ENCODE peak calls at places on chromosome 5, in five cellular contexts. X, V, T, K and E are unnamed samples. For H3K4me1, the result is how much of the 10 kb centered on the place peaks cover.

GRCh38 chr5:174317261-174317894 is 271.9 kb downstream of the NSG2 start:
- DNase-seq in X (no peak), V (no peak), T (peak), K (no peak), E (no peak)

GRCh38 chr5:149113669-149114068 is 27.6 kb upstream of the ABLIM3 start:
- DNase-seq in X (no peak), V (no peak), T (no peak), K (no peak), E (no peak)

GRCh38 chr5:148561712-148562365 is 92.5 kb downstream of the HTR4 start:
- DNase-seq in X (no peak), V (no peak), T (peak), K (no peak), E (no peak)

GRCh38 chr5:69312459-69313160 is 20.0 kb downstream of the CCDC125 start:
- DNase-seq in X (no peak), V (no peak), T (no peak), K (no peak), E (no peak)

GRCh38 chr5:132485641-132486317 is 4.8 kb downstream of the IRF1 start:
- DNase-seq in X (no peak), V (no peak), T (no peak), K (no peak), E (peak)

GRCh38 chr5:78008356-78008967 is 232.3 kb upstream of the TBCA start:
- DNase-seq in X (no peak), V (peak), T (peak), K (no peak), E (no peak)

GRCh38 chr5:146001544-146002185 is 65.3 kb downstream of the SH3RF2 start:
- DNase-seq in X (no peak), V (no peak), T (no peak), K (no peak), E (no peak)

GRCh38 chr5:80937591-80937990 is 22.6 kb upstream of the RASGRF2 start:
- DNase-seq in X (no peak), V (no peak), T (no peak), K (no peak), E (no peak)

GRCh38 chr5:58201922-58202648 is 257.8 kb downstream of the PLK2 start:
- DNase-seq in X (no peak), V (no peak), T (no peak), K (no peak), E (no peak)

DNA sequence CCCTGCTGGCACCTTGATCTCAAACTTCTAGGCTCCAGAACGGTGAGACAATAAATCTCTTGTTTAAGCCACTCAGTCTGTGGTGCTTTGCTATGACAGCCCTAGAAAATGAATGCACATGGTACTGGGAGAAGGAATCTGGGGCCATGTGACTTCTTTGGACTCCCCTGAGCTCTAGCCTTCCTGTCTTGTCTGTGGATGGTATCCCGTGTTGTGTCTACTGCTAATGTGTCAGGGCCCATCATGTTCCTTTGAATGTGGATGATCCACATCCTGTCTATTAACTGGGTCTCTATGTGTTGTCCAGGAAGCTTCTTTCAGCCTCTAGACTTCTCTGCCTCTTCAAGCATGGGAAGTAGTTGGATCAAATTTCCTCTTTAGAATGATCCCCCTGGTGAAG is 25.1 kb downstream of the IL7R start:
- DNase-seq in X (no peak), V (no peak), T (no peak), K (no peak), E (no peak)
- H3K4me1 ChIP-seq in X (under half), V (under half), T (under half), K (under half), E (under half)

GRCh38 chr5:10566556-10567068 is 2.7 kb downstream of the ANKRD33B start:
- DNase-seq in X (no peak), V (no peak), T (no peak), K (no peak), E (peak)

GRCh38 chr5:10564838-10565784 is 1.2 kb downstream of the ANKRD33B start:
- DNase-seq in X (no peak), V (no peak), T (no peak), K (peak), E (no peak)

GRCh38 chr5:10565785-10566506 is 2.1 kb downstream of the ANKRD33B start:
- DNase-seq in X (no peak), V (no peak), T (no peak), K (no peak), E (no peak)

GRCh38 chr5:10567781-10568321 is 4.0 kb downstream of the ANKRD33B start:
- DNase-seq in X (no peak), V (no peak), T (no peak), K (no peak), E (no peak)

DNA sequence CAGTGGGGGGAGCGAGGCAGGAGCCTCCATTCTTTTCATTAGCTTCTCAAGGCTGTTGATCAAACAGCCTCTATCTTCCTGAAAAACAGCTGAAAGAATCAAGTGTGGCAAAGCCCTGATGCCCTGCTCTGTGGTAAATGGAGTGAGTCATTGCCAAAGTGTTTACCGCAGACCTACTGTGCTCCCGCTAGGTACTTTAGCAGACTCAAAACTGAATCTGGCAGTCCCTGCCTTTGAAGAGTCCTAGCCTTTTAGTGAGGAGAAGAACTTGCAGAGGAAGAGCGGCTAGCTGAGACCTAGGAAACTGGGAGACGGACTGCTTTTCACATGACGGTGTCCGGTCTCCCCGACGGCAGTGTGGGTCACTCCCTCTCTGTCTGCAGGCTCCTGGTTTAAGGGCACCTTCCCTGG is 3.3 kb downstream of the ANKRD33B start:
- DNase-seq in X (no peak), V (no peak), T (no peak), K (no peak), E (peak)
- H3K4me1 ChIP-seq in X (under half), V (under half), T (under half), K (half or more), E (under half)

GRCh38 chr5:111953351-111954127 is 196.5 kb upstream of the NREP start:
- DNase-seq in X (no peak), V (no peak), T (no peak), K (no peak), E (no peak)
- H3K4me1 ChIP-seq in X (under half), V (under half), T (under half), K (under half), E (under half)

DNA sequence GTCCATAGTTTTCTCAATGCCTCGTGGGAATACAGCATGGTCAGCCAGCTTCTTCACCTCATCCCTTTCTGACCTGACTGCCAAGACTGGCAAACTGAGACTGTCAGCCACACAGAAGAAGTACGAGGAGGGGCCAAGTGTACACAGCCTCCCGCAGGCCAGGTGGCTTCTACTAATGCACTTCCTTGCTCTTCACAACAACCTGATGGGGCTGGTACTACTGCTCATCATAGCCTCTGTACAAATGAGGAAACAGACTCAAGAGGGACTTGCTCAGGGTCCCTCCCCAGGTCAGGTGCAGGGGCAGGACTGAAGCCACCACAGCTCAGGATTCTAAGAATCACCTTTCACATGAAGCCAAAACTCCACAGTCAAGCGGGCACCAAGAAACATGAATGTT is 21.2 kb downstream of the NIPAL4 start:
- DNase-seq in X (no peak), V (no peak), T (no peak), K (no peak), E (no peak)
- H3K4me1 ChIP-seq in X (under half), V (under half), T (under half), K (under half), E (under half)

GRCh38 chr5:39194466-39195136 is 24.8 kb downstream of the FYB1 start:
- DNase-seq in X (no peak), V (no peak), T (no peak), K (no peak), E (no peak)
- H3K4me1 ChIP-seq in X (half or more), V (under half), T (under half), K (under half), E (under half)